ENCODE peak calls at places on chromosomes 5 and 9, in ten cellular contexts. S, O, C, V, E, P, R, B, K and W are unnamed samples.

GRCh38 chr5:63201738-63202137 is 623.1 kb downstream of the LRRC70 start:
- DNase-seq in O (no peak), C (no peak), S (no peak), E (no peak), P (no peak), R (no peak), V (no peak), B (no peak), K (no peak), W (no peak)

GRCh38 chr5:164317676-164318075 is 812.3 kb downstream of the MAT2B start:
- DNase-seq in C (no peak), O (no peak), P (no peak), R (no peak), K (no peak), E (no peak), S (no peak), B (no peak), V (no peak), W (no peak)

GRCh38 chr9:36214571-36214970 is 23.9 kb downstream of the CLTA start:
- DNase-seq in O (no peak), K (no peak), S (no peak), V (no peak), E (no peak), P (no peak), C (no peak), B (no peak), R (no peak), W (no peak)

GRCh38 chr5:175902013-175902412 is 30.6 kb downstream of the CPLX2 start:
- DNase-seq in V (no peak), K (no peak), B (no peak), E (no peak), R (no peak), O (no peak), C (no peak), P (no peak), S (no peak), W (no peak)

GRCh38 chr5:142466195-142466951 is 141.6 kb upstream of the SPRY4 start:
- DNase-seq in O (no peak), R (no peak), S (no peak), E (no peak), K (peak; percentile 13), B (no peak), V (no peak), P (no peak), C (no peak), W (peak; percentile 59)

GRCh38 chr9:7358876-7359275 is 440.7 kb downstream of the DMAC1 start:
- DNase-seq in B (no peak), K (no peak), V (no peak), O (no peak), C (no peak), E (no peak), P (no peak), S (no peak), R (no peak), W (no peak)

GRCh38 chr9:126609711-126610388 is 3.9 kb upstream of the LMX1B start:
- DNase-seq in O (no peak), K (no peak), V (no peak), S (no peak), R (no peak), E (no peak), C (no peak), B (no peak), P (no peak), W (no peak)

GRCh38 chr5:180599590-180599914 is 8.3 kb upstream of the SCGB3A1 start:
- DNase-seq in R (peak; percentile 23), V (no peak), K (no peak), S (no peak), E (no peak), O (no peak), B (no peak), P (no peak), C (no peak), W (peak; percentile 42)

GRCh38 chr5:112333236-112333850 is 85.7 kb downstream of the EPB41L4A start:
- DNase-seq in E (no peak), S (no peak), O (no peak), B (no peak), K (no peak), V (no peak), C (no peak), R (no peak), P (no peak), W (no peak)

GRCh38 chr5:88684136-88684500 is 198.9 kb downstream of the MEF2C start:
- DNase-seq in C (no peak), O (no peak), E (no peak), K (no peak), B (no peak), V (no peak), S (no peak), P (no peak), R (no peak), W (no peak)

GRCh38 chr5:88682797-88683496 is 200.0 kb downstream of the MEF2C start:
- DNase-seq in C (no peak), K (no peak), O (no peak), P (no peak), B (no peak), E (no peak), S (no peak), R (no peak), V (no peak), W (no peak)

GRCh38 chr5:88686077-88686541 is 196.9 kb downstream of the MEF2C start:
- DNase-seq in E (no peak), B (no peak), S (no peak), O (no peak), V (no peak), R (no peak), P (no peak), K (no peak), C (no peak), W (no peak)

GRCh38 chr5:88681402-88681801 is 201.6 kb downstream of the MEF2C start:
- DNase-seq in R (no peak), V (no peak), S (no peak), B (no peak), P (no peak), C (no peak), E (no peak), K (no peak), O (no peak), W (no peak)

GRCh38 chr5:88683506-88684135 is 199.4 kb downstream of the MEF2C start:
- DNase-seq in V (peak; percentile 71), S (no peak), K (peak; percentile 55), O (no peak), P (no peak), E (no peak), B (no peak), C (no peak), R (no peak), W (no peak)
- TF ChIP-seq CTCF in V (no peak), S (no peak), K (peak; percentile 16), O (peak; percentile 15), P (no peak), E (no peak), B (no peak), C (peak; percentile 32), R (no peak), W (no peak)

DNA sequence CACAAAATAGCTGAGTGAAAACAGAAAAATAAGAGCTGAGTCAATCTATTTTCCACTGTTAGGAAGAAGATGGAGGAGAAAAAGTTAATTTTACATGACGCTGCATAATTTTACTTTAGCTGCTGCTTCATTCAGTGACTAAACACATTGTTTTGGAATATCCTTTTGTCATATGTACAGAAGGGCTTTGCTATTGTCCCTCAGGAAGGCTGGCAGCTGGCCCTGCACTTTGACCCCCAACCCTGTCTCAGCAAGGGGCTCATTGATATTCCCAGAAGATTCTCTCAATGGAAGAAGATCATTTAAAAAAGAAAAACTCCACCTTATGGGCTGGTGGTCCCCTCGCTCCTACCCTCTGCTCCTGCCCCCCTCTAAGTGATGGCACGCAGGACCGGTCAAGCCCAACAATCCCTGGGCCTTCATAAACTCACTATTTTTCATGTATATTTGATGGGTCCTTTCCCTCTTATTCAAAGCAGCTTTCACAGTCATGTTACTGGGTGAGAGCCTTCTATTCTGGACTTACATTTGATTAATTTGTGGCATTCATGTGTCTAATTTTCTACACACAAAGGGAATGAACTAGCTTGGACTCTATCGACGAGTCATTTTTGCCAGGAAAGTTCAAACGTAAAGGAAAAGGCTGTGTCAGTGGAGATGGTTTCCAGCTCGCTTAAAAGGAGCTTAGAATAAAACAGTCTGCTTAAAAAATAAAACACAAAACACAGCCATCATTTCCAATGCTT is 104.8 kb downstream of the EFNA5 start:
- DNase-seq in E (no peak), S (no peak), O (no peak), C (no peak), R (no peak), B (no peak), V (no peak), P (no peak), K (no peak), W (no peak)
- TF ChIP-seq POLR2A in E (no peak), S (no peak), O (no peak), C (no peak), R (no peak), B (no peak), V (no peak), P (no peak), K (no peak), W (no peak)

DNA sequence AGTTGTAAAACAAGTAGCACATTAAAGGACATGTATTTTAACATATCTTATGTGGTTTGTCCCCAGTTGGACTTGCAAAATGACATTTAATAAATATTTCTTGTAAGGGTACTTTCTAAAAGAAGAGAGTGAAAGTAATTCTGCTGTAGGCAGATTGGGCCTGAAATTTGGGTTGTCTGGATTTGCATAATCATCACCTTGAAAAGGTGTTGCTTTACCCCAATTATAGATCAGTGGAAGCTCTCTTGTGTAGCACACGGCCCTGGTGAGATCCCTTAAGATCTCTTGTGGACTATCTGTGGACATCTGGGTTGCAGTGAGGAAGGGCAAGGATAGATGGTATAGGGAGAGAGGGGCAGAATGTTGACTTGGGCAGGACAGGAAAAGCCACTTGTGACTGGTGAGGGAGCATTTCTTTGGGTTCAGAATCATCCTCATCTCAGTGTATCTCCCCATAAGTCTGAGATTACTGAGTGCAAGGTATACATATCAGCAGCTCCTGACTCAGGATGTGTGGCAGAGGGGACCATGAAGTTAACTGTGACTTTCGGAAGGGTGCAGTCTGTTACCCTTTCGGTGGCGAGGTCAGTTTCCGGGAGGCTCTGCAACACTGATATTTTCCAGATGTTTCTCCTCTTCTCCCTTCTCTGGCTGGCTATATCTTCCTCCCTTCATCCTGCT is 2.0 kb upstream of the TNFAIP8 start:
- DNase-seq in O (no peak), S (no peak), K (no peak), B (no peak), R (peak; percentile 73), V (no peak), P (no peak), C (no peak), E (no peak), W (no peak)
- H3K4me3 ChIP-seq in O (no peak overlapping the region), S (no peak overlapping the region), K (no peak overlapping the region), B (no peak overlapping the region), R (no peak overlapping the region), V (no peak overlapping the region), P (no peak overlapping the region), C (no peak overlapping the region), E (no peak overlapping the region), W (no peak overlapping the region)

DNA sequence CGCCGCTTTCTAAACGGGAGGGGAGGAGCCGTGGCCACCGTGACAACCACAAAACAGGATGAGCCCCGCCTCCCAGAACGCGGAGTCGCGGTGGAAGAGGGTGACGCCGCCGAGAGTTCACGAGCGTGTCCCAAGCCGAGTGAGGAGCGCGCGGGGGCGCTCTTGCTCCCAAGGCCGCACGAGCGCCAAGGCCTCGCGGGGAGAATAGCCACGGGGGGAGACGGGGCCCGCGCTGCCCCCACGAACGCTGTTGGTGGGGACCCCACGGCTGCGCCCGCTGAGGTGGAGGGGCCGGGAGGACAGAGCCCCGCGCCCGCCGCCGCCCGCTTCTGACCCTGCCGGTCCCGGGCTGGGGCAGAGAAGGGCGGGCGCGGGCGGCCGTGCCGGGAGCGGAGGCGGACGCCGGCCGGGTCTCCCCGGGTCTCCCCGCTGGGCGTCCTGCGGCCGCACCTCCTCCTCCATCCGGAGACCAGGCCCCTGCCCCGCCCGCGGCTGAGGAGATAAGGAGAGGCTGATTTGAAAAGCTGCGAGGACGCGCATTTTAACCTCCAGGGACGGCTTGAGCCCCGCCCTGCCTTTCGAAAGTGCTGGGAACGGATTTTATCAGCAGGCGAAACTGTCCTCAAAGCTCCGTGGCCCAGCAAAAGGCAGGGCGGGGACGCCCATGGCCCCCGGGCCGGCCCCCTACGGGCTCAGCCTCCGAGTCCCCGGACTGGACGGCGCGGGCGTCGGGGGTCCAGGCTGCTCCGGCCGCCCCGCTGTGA is 3.8 kb upstream of the NKD2 start:
- DNase-seq in O (no peak), B (peak; percentile 92), S (peak; percentile 81), C (no peak), V (peak; percentile 93), P (peak; percentile 86), K (peak; percentile 90), E (peak; percentile 44), R (peak; percentile 74), W (peak; percentile 95)
- TF ChIP-seq CTCF in O (no peak), B (no peak), S (peak; percentile 48), C (peak; percentile 39), V (peak; percentile 28), P (peak; percentile 36), K (peak; percentile 39), E (no peak), R (no peak), W (no peak)